ENCODE peak calls at places on chromosomes 4 and X, in four cellular contexts. R, Z, C and S are unnamed samples. For H3K4me1, the result is how much of the 10 kb centered on the place peaks cover.

GRCh38 chr4:825969-826330 is at the start of gene CPLX1:
- DNase-seq in R (no peak), Z (no peak), C (peak), S (no peak)

GRCh38 chr4:119623025-119623424 is 5.6 kb downstream of the PDE5A start:
- DNase-seq in R (no peak), Z (no peak), C (no peak), S (no peak)

GRCh38 chr4:81875962-81876650 is 404.4 kb upstream of the RASGEF1B start:
- DNase-seq in R (no peak), Z (no peak), C (no peak), S (no peak)

GRCh38 chrX:69424161-69424560 is 80.0 kb upstream of the NALF2 start:
- DNase-seq in R (no peak), Z (peak), C (no peak), S (no peak)

GRCh38 chr4:128452415-128452814 is 164.8 kb upstream of the PGRMC2 start:
- DNase-seq in R (no peak), Z (peak), C (no peak), S (no peak)

GRCh38 chr4:147492761-147493160 is 11.9 kb downstream of the EDNRA start:
- DNase-seq in R (peak), Z (no peak), C (no peak), S (no peak)

GRCh38 chrX:47264507-47265173 is 31.8 kb downstream of the USP11 start:
- DNase-seq in R (no peak), Z (peak), C (no peak), S (no peak)

GRCh38 chr4:71186566-71187398 is 152.0 kb upstream of the SLC4A4 start:
- DNase-seq in R (peak), Z (peak), C (peak), S (peak)

GRCh38 chr4:118335774-118336173 is 17.0 kb downstream of the PRSS12 start:
- DNase-seq in R (no peak), Z (no peak), C (no peak), S (no peak)

GRCh38 chr4:118340109-118340508 is 12.7 kb downstream of the PRSS12 start:
- DNase-seq in R (no peak), Z (no peak), C (no peak), S (no peak)

GRCh38 chr4:118337954-118338353 is 14.8 kb downstream of the PRSS12 start:
- DNase-seq in R (no peak), Z (no peak), C (no peak), S (no peak)

GRCh38 chr4:118338518-118338917 is 14.3 kb downstream of the PRSS12 start:
- DNase-seq in R (no peak), Z (no peak), C (no peak), S (no peak)

DNA sequence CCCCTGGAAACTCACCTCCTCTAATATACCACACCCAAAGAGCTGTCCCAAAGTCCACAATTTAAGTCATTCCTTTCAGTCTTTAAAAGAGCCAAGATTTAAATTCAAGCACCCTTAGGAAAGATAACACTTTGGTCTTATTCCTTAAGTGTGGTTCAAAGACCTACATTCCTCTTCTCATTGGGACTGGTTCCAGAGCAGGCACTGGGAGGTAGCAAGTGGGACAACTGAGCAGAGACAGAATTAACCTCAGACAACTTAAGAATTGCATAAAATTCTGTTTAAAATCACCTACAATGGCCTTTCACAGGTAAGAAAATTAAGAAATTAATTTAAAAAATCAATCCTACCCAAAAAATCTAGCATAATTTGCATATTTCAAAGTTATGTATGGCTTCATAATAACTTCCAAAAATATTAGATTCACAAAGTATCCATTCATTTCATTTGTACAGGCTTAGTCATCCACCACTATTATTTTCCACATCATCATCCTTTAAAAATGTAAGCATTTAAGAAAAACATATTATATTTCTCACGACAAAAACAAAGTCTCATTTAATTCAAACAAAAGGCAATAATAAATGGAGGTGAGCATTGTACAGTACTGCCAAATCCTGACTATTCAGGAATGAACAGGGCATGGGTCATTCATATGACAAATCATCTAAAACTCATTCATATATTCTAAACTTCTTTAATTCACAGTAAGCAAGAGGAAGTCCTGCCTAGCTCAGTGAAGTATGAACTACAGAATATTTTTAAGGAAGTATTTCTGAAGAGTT is 13.6 kb downstream of the PRSS12 start:
- DNase-seq in R (no peak), Z (no peak), C (no peak), S (no peak)
- TF ChIP-seq EP300 in R (no peak), Z (no peak), C (no peak), S (no peak)

GRCh38 chr4:153065286-153065685 is 129.2 kb downstream of the FHDC1 start:
- DNase-seq in R (no peak), Z (no peak), C (peak), S (no peak)

GRCh38 chr4:153063490-153063889 is 127.4 kb downstream of the FHDC1 start:
- DNase-seq in R (no peak), Z (no peak), C (no peak), S (no peak)

GRCh38 chr4:153062652-153063168 is 126.6 kb downstream of the FHDC1 start:
- DNase-seq in R (no peak), Z (no peak), C (no peak), S (no peak)

GRCh38 chr4:153061971-153062370 is 125.8 kb downstream of the FHDC1 start:
- DNase-seq in R (no peak), Z (no peak), C (no peak), S (no peak)

GRCh38 chr4:153064571-153064970 is 128.4 kb downstream of the FHDC1 start:
- DNase-seq in R (no peak), Z (no peak), C (peak), S (no peak)
- H3K4me1 ChIP-seq in R (under half), Z (under half), C (under half), S (under half)

DNA sequence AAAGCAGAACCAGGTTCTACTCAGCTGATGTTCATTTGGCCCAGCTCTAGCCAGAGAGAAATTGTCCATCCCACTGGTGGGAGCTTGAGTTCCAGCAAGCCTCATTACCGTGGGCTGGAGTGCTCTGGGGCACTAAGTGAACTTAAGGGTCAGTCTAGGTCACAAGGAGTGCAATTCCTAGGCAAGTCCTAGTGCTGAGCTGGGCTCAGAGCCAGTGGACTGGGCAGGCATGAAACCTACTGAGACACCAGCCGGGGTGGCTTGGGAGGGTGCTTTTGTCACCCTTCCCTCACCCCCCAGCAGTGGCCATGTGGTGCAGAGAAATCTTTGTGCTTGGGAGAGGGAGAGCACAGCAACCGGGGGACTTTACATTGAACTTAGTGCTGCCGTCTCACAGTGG is 39.4 kb downstream of the GSX2 start:
- DNase-seq in R (no peak), Z (no peak), C (no peak), S (no peak)
- TF ChIP-seq POLR2A in R (no peak), Z (no peak), C (no peak), S (no peak)

DNA sequence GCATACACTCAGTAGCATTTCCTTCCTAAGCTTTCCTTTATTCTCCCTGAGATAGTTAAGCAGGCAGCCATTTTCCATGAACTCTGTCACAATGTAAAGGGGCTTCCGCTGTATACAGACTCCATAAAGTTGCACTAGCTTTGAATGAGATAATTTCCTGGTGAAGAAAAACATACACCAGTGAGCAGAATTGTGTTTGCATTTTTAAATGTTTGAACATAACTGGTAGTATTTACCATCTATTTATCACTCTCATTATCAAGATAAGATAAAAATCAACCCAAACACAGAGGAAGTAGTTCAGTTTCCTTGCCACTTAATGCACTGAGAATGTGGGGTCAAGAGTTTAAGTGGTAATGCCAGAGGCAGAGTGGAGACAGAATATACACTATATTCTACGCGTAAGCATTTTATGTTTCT is 54.1 kb downstream of the TXK start:
- DNase-seq in R (no peak), Z (peak), C (no peak), S (no peak)
- TF ChIP-seq EP300 in R (no peak), Z (no peak), C (no peak), S (no peak)

GRCh38 chr4:123418486-123418931 is 21.9 kb downstream of the SPRY1 start:
- DNase-seq in R (no peak), Z (no peak), C (peak), S (no peak)

GRCh38 chr4:123419885-123420743 is 23.5 kb downstream of the SPRY1 start:
- DNase-seq in R (no peak), Z (no peak), C (no peak), S (no peak)

GRCh38 chr4:123415977-123416376 is 19.4 kb downstream of the SPRY1 start:
- DNase-seq in R (no peak), Z (no peak), C (no peak), S (no peak)

GRCh38 chr4:123416462-123416861 is 19.9 kb downstream of the SPRY1 start:
- DNase-seq in R (no peak), Z (no peak), C (no peak), S (no peak)

DNA sequence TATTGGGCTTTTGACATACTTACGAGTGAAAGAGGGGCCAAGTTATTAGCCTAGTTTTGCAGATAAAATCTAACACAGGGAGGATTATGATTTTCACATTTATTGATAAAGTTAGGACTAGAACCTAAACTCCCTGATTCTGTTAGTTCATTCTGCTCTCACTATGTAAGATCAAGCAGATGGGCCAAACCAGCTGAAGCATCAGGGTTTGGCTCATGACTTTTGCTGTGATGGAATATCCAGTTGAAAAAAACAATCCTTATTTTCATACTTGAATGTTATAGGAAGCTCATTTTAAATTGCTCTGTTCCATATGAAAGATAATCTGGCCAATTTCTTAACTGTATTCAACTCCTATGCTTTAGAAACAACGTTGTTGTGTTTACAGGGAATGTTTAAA is 21.2 kb downstream of the SPRY1 start:
- DNase-seq in R (no peak), Z (no peak), C (no peak), S (no peak)
- H3K4me1 ChIP-seq in R (under half), Z (under half), C (under half), S (under half)

GRCh38 chrX:119790977-119791436 is 423 bp downstream of the RPL39 start:
- DNase-seq in R (no peak), Z (peak), C (no peak), S (peak)

DNA sequence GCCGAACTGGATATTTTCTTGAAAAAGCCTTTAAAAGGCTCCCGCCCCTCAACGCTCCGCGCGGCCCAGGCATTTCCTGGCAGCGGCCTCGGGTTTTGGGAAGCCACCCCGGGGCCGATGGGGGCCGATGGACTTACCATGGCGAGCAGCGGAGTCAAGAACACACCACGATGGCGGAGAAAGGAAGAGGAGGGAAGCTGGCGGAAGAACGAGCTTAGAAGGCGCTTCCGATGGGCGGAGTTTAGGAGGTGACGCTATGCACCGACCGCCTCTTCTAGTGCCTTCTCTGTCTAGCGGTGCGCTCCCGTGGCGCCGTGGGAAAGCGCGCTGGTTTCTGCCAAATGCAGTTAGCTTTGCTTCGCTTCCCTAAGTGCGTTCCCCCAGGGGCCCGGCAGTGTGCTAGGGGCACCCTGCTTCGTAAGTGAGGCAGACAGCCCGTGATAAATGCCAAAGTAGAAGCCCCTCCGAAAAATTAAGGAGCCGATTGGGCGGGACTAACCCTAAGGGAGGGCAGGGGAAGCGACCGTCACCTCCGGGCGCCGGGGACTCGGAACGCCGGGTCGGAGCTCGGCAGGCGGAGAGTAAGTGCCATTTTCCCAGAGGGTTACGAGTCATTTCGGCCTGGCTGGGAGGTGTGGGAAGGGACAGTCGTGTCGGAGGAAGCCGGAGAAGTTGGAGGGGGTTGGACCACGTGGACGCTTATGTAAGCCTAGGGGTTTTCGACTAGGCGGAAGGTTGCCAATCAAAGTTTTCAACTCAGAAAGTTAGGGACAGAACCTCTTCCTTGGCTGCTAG is at the start of gene RPL39:
- DNase-seq in R (peak), Z (peak), C (peak), S (peak)
- TF ChIP-seq POLR2A in R (peak), Z (peak), C (no peak), S (peak)